ENCODE peak calls at places on chromosomes 6 and 20, in five cellular contexts. E is aorta, V is HAP-1, J is neural progenitor cell, T is NT2/D1. W is an unnamed sample. For H3K4me1, the result is how much of the 10 kb centered on the place peaks cover.

GRCh38 chr6:167925011-167925410 is 72.5 kb upstream of the KIF25 start:
- DNase-seq in V (no peak), E (no peak), J (no peak), T (no peak), W (peak)

GRCh38 chr20:18005170-18005989 is 36.6 kb downstream of the MGME1 start:
- DNase-seq in T (peak), J (no peak), E (no peak), V (no peak), W (no peak)

GRCh38 chr20:43538855-43539700 is 19.7 kb upstream of the SGK2 start:
- DNase-seq in T (no peak), E (no peak), V (no peak), J (no peak), W (no peak)

GRCh38 chr6:141398954-141399353 is 733.8 kb upstream of the GJE1 start:
- DNase-seq in V (no peak), J (no peak), E (no peak), T (no peak), W (no peak)

GRCh38 chr6:169620171-169621125 is 81.4 kb downstream of the WDR27 start:
- DNase-seq in T (peak), V (peak), J (no peak), E (peak), W (no peak)

GRCh38 chr6:149422581-149422980 is 22.5 kb downstream of the SUMO4 start:
- DNase-seq in E (no peak), J (no peak), T (no peak), V (no peak), W (no peak)

GRCh38 chr6:4491501-4492260 is 284.5 kb upstream of the CDYL start:
- DNase-seq in E (no peak), T (no peak), V (no peak), J (no peak), W (peak)

GRCh38 chr6:4280721-4281120 is 145.3 kb upstream of the ECI2 start:
- DNase-seq in J (no peak), V (no peak), E (no peak), T (no peak), W (peak)

GRCh38 chr6:139152088-139152891 is 17.4 kb downstream of the HECA start:
- DNase-seq in V (no peak), E (no peak), T (no peak), J (no peak), W (no peak)

GRCh38 chr6:34246563-34247391 is 2.0 kb downstream of the SMIM29 start:
- DNase-seq in V (peak), T (no peak), E (peak), J (peak), W (peak)

GRCh38 chr6:15672291-15672690 is 9.5 kb upstream of the DTNBP1 start:
- DNase-seq in T (no peak), V (no peak), E (no peak), J (no peak), W (no peak)

GRCh38 chr20:62741701-62742491 is 33.3 kb downstream of the NTSR1 start:
- DNase-seq in T (no peak), J (no peak), V (no peak), E (peak), W (no peak)

GRCh38 chr6:14910692-14911547 is 334.9 kb upstream of the JARID2 start:
- DNase-seq in E (no peak), T (no peak), J (no peak), V (no peak), W (no peak)

GRCh38 chr6:107539849-107540464 is 50.0 kb downstream of the SOBP start:
- DNase-seq in J (no peak), T (no peak), V (peak), E (no peak), W (no peak)
- H3K4me1 ChIP-seq in J (half or more), T (under half), V (half or more), E (under half), W (half or more)

GRCh38 chr6:133916650-133917151 is 27.8 kb downstream of the TCF21 start:
- DNase-seq in J (peak), E (peak), V (peak), T (peak), W (peak)
- H3K4me3 ChIP-seq in J (peak), E (no peak), V (no peak), T (no peak), W (no peak)

GRCh38 chr6:137235686-137236085 is 16.5 kb upstream of the IFNGR1 start:
- DNase-seq in E (no peak), T (no peak), J (no peak), V (no peak), W (no peak)

GRCh38 chr6:137236581-137237355 is 17.6 kb upstream of the IFNGR1 start:
- DNase-seq in E (no peak), J (no peak), T (no peak), V (peak), W (no peak)

GRCh38 chr6:137231895-137232294 is 12.7 kb upstream of the IFNGR1 start:
- DNase-seq in J (no peak), V (no peak), E (no peak), T (no peak), W (no peak)

GRCh38 chr6:137233561-137234504 is 14.6 kb upstream of the IFNGR1 start:
- DNase-seq in V (no peak), J (no peak), E (no peak), T (no peak), W (no peak)

DNA sequence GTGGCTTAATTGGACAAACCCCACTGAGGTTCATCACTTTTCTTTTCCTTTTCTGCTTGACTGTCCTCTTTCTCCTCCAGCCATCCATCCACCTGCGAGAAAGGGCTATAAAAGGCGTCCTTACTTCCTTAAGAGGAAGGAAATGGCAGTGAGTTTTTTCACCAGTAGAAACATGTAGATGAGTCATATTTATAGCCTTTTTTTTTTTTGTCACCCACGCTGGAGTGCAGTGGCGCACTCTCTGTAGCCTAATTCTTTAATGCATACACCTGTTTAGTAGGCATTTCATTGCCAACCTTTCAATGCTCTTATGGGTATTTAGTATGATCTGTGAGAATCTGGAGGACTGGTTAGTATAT is 15.3 kb upstream of the IFNGR1 start:
- DNase-seq in J (no peak), E (no peak), T (no peak), V (no peak), W (no peak)
- H3K4me1 ChIP-seq in J (under half), E (under half), T (under half), V (under half), W (under half)

DNA sequence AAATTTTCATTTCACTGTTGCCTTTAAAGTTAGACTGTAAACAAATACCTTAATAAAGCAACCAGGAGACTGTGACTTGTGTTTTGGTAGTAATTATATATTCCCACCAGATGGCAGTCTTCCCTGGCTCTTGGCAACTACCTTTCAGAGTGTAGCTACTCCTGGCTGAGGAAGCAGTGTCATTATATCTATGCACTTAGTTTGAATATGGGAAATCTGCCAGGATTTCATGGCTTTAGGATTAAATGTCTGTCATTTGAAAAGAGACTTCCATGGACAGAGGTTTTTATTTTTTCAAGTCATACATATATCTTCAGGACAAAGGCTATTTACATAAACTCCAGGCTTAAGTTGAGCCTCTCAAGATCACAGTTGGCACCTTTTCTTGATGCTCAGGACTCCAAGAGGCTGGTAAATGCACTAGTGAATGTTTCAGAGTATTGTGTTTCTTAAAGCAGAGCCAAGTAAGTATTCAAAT is 160.1 kb downstream of the C6orf58 start:
- DNase-seq in J (peak), E (no peak), V (peak), T (peak), W (peak)
- H3K4me3 ChIP-seq in J (no peak), E (no peak), V (no peak), T (no peak), W (no peak)

GRCh38 chr6:40369028-40369427 is 218.1 kb downstream of the LRFN2 start:
- DNase-seq in V (no peak), J (no peak), T (no peak), E (no peak), W (no peak)
- H3K4me1 ChIP-seq in V (under half), J (under half), T (under half), E (under half), W (under half)

DNA sequence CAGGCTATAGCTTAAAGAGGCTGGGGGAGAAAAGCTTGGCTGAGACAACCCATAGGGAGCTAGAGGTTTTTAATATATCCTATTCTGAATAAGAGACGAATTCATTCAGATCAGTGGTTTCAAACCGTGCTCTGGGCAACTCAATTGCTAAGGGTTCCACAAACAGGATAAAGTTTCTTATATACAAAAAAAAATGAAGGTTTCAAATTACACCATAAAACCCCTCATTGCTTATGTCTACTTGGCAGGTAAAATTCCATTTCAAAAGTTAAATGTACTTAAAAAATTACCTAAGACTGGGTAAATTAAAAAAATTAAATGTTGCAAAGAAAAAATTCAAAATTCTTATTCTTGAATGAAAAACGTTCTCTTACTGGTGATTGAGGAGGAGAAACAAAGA is 2.7 kb downstream of the HLA-DPB1 start:
- DNase-seq in T (no peak), J (no peak), V (no peak), E (no peak), W (no peak)
- H3K4me3 ChIP-seq in T (no peak), J (no peak), V (no peak), E (no peak), W (no peak)

GRCh38 chr20:57677323-57677982 is 32.4 kb downstream of the PMEPA1 start:
- DNase-seq in E (no peak), J (no peak), V (no peak), T (no peak), W (no peak)

GRCh38 chr20:57676517-57677322 is 33.1 kb downstream of the PMEPA1 start:
- DNase-seq in V (no peak), E (no peak), J (no peak), T (no peak), W (peak)

GRCh38 chr20:57680131-57680716 is 29.6 kb downstream of the PMEPA1 start:
- DNase-seq in J (no peak), V (no peak), T (no peak), E (no peak), W (no peak)

GRCh38 chr20:57679113-57679512 is 30.7 kb downstream of the PMEPA1 start:
- DNase-seq in T (no peak), V (no peak), J (no peak), E (no peak), W (no peak)

DNA sequence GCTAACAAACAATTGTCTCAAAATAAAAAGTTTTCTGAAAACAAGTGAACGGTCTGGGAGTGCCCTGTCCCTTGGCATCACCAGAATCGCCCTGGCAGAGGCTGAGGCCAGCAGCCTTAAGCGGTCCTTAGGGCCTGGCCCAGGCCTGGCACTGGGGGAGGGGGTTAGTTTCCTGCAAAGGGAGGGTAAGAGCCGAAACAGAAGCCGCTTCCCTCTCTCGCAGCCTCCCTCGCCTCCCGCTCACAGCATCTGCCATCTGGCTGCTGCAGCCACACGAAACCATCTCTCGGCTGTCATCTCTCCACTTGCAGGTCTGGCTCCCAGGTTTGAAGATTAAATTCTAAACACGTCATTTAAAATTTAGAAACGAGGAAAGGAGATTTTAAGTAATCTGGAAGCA is 31.5 kb downstream of the PMEPA1 start:
- DNase-seq in J (no peak), E (no peak), V (no peak), T (no peak), W (no peak)
- H3K4me1 ChIP-seq in J (under half), E (under half), V (under half), T (under half), W (under half)

DNA sequence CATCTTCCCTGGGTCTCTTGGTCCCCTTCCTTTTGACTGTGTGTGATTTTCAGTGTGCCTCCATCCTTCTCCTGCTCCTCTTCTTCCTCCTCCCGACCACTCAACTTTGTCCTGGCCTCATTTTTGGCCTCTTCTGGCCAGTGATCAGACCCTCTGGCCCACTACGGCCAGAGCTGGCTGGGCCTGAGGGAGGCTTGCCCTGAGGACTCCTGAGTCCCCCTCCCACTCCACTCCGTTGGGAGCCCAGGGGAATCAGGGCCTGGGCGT is 910 bp upstream of the DDR1 start:
- DNase-seq in J (no peak), V (no peak), T (no peak), E (no peak), W (no peak)
- H3K4me3 ChIP-seq in J (peak), V (peak), T (peak), E (no peak), W (peak)

DNA sequence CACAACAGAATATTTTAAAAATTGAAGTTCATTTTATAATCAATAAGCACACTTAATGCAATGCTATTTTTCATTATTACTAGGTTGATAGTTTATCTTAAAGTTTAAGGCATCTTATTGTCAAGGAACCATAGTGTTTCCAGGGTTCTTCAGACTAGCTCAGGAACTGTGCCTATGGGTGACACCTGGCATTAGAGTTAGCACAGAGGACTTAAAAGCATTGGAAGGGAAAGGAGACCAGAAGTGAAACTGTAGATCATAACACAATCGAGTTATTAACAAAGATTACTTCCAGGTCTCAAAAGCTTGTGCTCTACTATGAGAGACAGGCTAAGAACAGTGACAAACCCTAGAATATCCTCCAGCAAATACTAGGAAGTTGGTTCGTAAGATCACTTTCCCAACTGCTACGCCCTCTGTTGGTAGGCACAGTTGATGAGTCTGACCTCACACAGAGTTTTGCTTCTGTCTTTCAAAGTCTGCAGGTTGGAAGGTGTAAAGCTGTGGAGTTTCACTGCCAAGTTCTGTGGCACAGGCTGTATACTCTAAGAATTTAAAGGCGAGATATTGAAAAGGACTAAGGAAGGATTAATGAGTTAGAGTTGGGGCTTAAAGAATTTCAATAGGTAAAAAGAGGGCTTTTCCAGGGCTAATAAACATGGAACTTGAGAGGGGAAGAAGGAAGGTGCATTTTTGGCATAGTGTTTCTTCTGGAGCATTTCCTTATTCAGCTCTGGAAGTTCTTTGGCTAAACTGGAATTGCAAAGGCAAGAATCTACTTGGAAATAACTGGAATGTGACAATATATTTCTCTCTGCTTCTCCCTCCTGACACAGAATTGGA is 531.3 kb upstream of the JAG1 start:
- DNase-seq in E (no peak), V (peak), J (peak), T (peak), W (peak)
- H3K4me1 ChIP-seq in E (under half), V (under half), J (under half), T (under half), W (under half)

W was measured in cardiac muscle cell.